ENCODE peak calls at places on chromosomes 7 and 10, in five cellular contexts. One of them, this sample, is unnamed.

GRCh38 chr7:77791336-77791735 is 6.9 kb downstream of the TMEM60 start:
- DNase-seq in transverse colon: no peak
- DNase-seq in GM12865: no peak
- DNase-seq in A549: peak; percentile 62
- DNase-seq in left lung: no peak
- DNase-seq in this sample: no peak

GRCh38 chr10:4650572-4650971 is 175.4 kb upstream of the AKR1E2 start:
- DNase-seq in left lung: no peak
- DNase-seq in transverse colon: no peak
- DNase-seq in GM12865: no peak
- DNase-seq in A549: no peak
- DNase-seq in this sample: no peak

GRCh38 chr7:26087321-26088091 is 64.5 kb upstream of the NFE2L3 start:
- DNase-seq in GM12865: no peak
- DNase-seq in left lung: no peak
- DNase-seq in transverse colon: no peak
- DNase-seq in A549: no peak
- DNase-seq in this sample: no peak

GRCh38 chr7:2273866-2274265 is 31.8 kb downstream of the NUDT1 start:
- DNase-seq in left lung: peak; percentile 35
- DNase-seq in A549: no peak
- DNase-seq in transverse colon: no peak
- DNase-seq in GM12865: no peak
- DNase-seq in this sample: no peak

GRCh38 chr7:83166-83840 is 109.1 kb upstream of the FAM20C start:
- DNase-seq in left lung: peak; percentile 39
- DNase-seq in A549: no peak
- DNase-seq in GM12865: no peak
- DNase-seq in transverse colon: no peak
- DNase-seq in this sample: no peak

GRCh38 chr10:4512557-4513286 is 313.3 kb upstream of the AKR1E2 start:
- DNase-seq in GM12865: peak; percentile 5
- DNase-seq in A549: peak; percentile 75
- DNase-seq in left lung: no peak
- DNase-seq in transverse colon: peak; percentile 44
- DNase-seq in this sample: no peak

GRCh38 chr7:69256634-69257081 is 341.6 kb upstream of the AUTS2 start:
- DNase-seq in left lung: no peak
- DNase-seq in A549: peak; percentile 6
- DNase-seq in GM12865: no peak
- DNase-seq in transverse colon: peak; percentile 29
- DNase-seq in this sample: no peak

GRCh38 chr10:116974442-116975005 is 30.5 kb downstream of the SHTN1 start:
- DNase-seq in GM12865: no peak
- DNase-seq in left lung: no peak
- DNase-seq in transverse colon: no peak
- DNase-seq in A549: peak; percentile 45
- DNase-seq in this sample: no peak

GRCh38 chr7:115471891-115472290 is 550.0 kb downstream of the MDFIC start:
- DNase-seq in transverse colon: no peak
- DNase-seq in left lung: no peak
- DNase-seq in A549: no peak
- DNase-seq in GM12865: no peak
- DNase-seq in this sample: no peak

GRCh38 chr7:133827707-133828580 is 299.2 kb upstream of the LRGUK start:
- DNase-seq in left lung: no peak
- DNase-seq in A549: no peak
- DNase-seq in transverse colon: no peak
- DNase-seq in GM12865: peak; percentile 32
- DNase-seq in this sample: no peak

GRCh38 chr10:128386816-128387604 is 260.8 kb upstream of the MKI67 start:
- DNase-seq in A549: no peak
- DNase-seq in GM12865: no peak
- DNase-seq in left lung: no peak
- DNase-seq in transverse colon: no peak
- DNase-seq in this sample: no peak

GRCh38 chr10:101441539-101442455 is 87.8 kb downstream of the BTRC start:
- DNase-seq in A549: peak; percentile 83
- DNase-seq in GM12865: peak; percentile 65
- DNase-seq in transverse colon: no peak
- DNase-seq in left lung: no peak
- DNase-seq in this sample: no peak

GRCh38 chr10:78416031-78416800 is 382.6 kb downstream of the RPS24 start:
- DNase-seq in left lung: no peak
- DNase-seq in transverse colon: no peak
- DNase-seq in GM12865: no peak
- DNase-seq in A549: no peak
- DNase-seq in this sample: no peak

GRCh38 chr7:3510101-3511020 is 209.3 kb downstream of the SDK1 start:
- DNase-seq in GM12865: peak; percentile 2
- DNase-seq in transverse colon: no peak
- DNase-seq in left lung: no peak
- DNase-seq in A549: no peak
- DNase-seq in this sample: no peak

GRCh38 chr7:120033114-120033513 is 239.9 kb upstream of the KCND2 start:
- DNase-seq in left lung: no peak
- DNase-seq in A549: peak; percentile 31
- DNase-seq in transverse colon: no peak
- DNase-seq in GM12865: no peak
- DNase-seq in this sample: no peak

GRCh38 chr10:113585949-113586348 is 33.1 kb downstream of the HABP2 start:
- DNase-seq in transverse colon: no peak
- DNase-seq in left lung: no peak
- DNase-seq in A549: peak; percentile 6
- DNase-seq in GM12865: peak; percentile 19
- DNase-seq in this sample: no peak

GRCh38 chr7:33873981-33874750 is 31.2 kb upstream of the BMPER start:
- DNase-seq in left lung: no peak
- DNase-seq in A549: peak; percentile 55
- DNase-seq in GM12865: no peak
- DNase-seq in transverse colon: no peak
- DNase-seq in this sample: no peak

GRCh38 chr7:128155100-128155763 is 85.8 kb upstream of the LEP start:
- DNase-seq in A549: no peak
- DNase-seq in GM12865: no peak
- DNase-seq in transverse colon: no peak
- DNase-seq in left lung: no peak
- DNase-seq in this sample: no peak

GRCh38 chr7:92924800-92925199 is 88.4 kb upstream of the CDK6 start:
- DNase-seq in transverse colon: no peak
- DNase-seq in GM12865: no peak
- DNase-seq in A549: no peak
- DNase-seq in left lung: peak; percentile 69
- DNase-seq in this sample: no peak

GRCh38 chr7:51045319-51046102 is 262.8 kb upstream of the GRB10 start:
- DNase-seq in GM12865: no peak
- DNase-seq in A549: peak; percentile 66
- DNase-seq in left lung: peak; percentile 47
- DNase-seq in transverse colon: no peak
- DNase-seq in this sample: no peak

GRCh38 chr7:84134169-84134568 is 60.4 kb downstream of the SEMA3A start:
- DNase-seq in transverse colon: no peak
- DNase-seq in left lung: no peak
- DNase-seq in GM12865: no peak
- DNase-seq in A549: no peak
- DNase-seq in this sample: no peak

GRCh38 chr10:101284171-101285092 is 55.2 kb upstream of the LBX1 start:
- DNase-seq in left lung: no peak
- DNase-seq in GM12865: no peak
- DNase-seq in transverse colon: no peak
- DNase-seq in A549: no peak
- DNase-seq in this sample: no peak

GRCh38 chr10:58322835-58323209 is 12.0 kb upstream of the UBE2D1 start:
- DNase-seq in A549: no peak
- DNase-seq in left lung: no peak
- DNase-seq in transverse colon: no peak
- DNase-seq in GM12865: no peak
- DNase-seq in this sample: no peak
- TF ChIP-seq CTCF in A549: no peak
- TF ChIP-seq CTCF in left lung: no peak
- TF ChIP-seq CTCF in transverse colon: no peak
- TF ChIP-seq CTCF in GM12865: no peak
- TF ChIP-seq CTCF in this sample: no peak

DNA sequence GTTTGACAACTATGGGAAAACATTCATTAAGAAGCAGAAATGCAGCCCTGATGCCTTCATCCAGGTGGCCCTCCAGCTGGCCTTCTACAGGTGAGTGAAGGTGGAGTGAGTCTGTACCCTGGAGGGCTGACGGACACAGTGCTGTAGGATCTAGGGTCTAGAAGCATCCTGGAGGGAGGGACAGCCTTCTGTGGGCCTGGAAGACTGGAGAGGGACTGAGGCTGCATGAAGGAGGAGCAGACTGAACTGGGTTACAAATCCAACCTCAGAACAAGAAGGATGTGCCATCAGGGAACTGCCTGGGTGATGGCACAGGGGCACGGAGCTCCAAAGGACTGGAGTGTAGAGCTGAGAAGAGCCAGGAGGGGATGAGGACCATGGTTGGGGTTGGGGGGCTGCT is 27.5 kb upstream of the C10orf53 start:
- DNase-seq in A549: no peak
- DNase-seq in GM12865: no peak
- DNase-seq in left lung: no peak
- DNase-seq in transverse colon: no peak
- DNase-seq in this sample: no peak
- TF ChIP-seq CTCF in A549: no peak
- TF ChIP-seq CTCF in GM12865: no peak
- TF ChIP-seq CTCF in left lung: no peak
- TF ChIP-seq CTCF in transverse colon: no peak
- TF ChIP-seq CTCF in this sample: no peak

DNA sequence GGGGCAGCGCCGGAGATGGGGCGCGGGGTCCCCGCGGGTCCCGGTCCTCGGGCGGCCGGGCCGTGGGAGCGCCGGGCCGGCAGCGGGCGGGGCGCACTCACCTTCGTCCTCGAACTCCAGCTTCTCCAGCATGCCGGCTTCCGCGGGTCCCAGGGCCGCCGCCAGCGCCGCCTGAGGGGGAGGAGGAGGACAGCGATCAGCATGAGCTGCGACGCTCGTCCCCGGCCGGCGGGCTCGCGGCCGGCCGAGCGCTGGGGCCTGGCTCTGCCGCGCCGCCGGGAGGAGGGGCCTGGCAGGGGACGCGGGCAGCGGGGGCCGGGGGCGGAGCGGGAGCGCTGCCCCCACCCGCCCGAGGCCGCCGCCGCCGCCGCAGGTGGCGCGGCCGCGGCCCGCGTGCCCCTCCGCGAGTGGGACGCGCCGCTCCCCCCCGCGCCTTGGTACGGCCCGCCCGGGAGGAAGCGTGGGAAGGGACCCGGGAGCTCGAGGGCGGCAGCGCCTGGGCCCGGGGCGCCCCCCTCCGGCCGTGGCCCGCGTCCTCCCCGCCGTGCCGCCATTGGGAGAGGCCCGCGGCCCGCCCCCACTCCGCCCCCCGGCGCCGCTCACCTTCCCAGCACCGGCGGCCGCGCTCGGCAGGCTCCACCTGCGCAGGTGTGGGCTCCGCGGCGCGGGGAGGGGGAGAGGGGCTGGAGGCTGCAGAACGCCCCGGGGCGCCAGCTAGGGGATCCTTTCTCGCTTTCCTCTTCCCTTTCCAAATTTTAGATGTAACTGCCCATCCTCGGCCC is 112.5 kb upstream of the RHEB start:
- DNase-seq in transverse colon: peak; percentile 92
- DNase-seq in GM12865: peak; percentile 91
- DNase-seq in left lung: peak; percentile 97
- DNase-seq in A549: peak; percentile 77
- DNase-seq in this sample: peak; percentile 93
- TF ChIP-seq CTCF in transverse colon: no peak
- TF ChIP-seq CTCF in GM12865: peak; percentile 55
- TF ChIP-seq CTCF in left lung: no peak
- TF ChIP-seq CTCF in A549: peak; percentile 82
- TF ChIP-seq CTCF in this sample: no peak

DNA sequence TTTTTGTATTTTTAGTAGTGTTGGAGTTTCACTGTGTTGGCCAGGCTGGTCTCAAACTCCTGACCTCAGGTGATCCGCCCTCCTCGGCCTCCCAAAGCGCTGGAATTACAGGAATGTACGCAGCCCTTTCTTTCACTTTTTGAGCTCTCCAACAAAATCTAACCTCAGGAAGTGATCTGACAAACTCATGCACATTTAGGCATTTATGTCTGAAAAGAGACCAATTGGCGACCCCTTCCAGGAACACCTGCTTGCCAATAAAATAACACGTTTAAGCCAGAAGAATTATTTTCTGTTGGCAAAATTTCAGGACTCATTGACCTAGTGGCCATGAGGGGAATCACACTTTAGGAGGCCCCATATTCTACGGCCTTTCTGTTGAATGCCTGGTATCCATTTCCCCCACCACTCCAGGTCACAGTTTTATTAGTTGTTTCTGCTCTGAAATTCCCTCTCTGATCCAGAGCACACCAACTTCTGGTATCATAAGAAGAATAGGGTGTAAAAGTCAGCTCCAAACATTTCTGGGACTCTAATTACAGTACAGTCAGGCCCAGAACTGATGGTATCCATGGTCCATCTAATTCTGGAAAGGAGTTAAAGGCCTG is 65.8 kb upstream of the FRMD4A start:
- DNase-seq in left lung: no peak
- DNase-seq in A549: no peak
- DNase-seq in GM12865: no peak
- DNase-seq in transverse colon: no peak
- DNase-seq in this sample: no peak
- TF ChIP-seq CTCF in left lung: no peak
- TF ChIP-seq CTCF in A549: no peak
- TF ChIP-seq CTCF in GM12865: peak; percentile 28
- TF ChIP-seq CTCF in transverse colon: no peak
- TF ChIP-seq CTCF in this sample: no peak

GRCh38 chr7:55524558-55525310 is 47.6 kb downstream of the VOPP1 start:
- DNase-seq in A549: no peak
- DNase-seq in GM12865: no peak
- DNase-seq in transverse colon: no peak
- DNase-seq in left lung: no peak
- DNase-seq in this sample: no peak
- TF ChIP-seq CTCF in A549: no peak
- TF ChIP-seq CTCF in GM12865: no peak
- TF ChIP-seq CTCF in transverse colon: no peak
- TF ChIP-seq CTCF in left lung: no peak
- TF ChIP-seq CTCF in this sample: no peak

DNA sequence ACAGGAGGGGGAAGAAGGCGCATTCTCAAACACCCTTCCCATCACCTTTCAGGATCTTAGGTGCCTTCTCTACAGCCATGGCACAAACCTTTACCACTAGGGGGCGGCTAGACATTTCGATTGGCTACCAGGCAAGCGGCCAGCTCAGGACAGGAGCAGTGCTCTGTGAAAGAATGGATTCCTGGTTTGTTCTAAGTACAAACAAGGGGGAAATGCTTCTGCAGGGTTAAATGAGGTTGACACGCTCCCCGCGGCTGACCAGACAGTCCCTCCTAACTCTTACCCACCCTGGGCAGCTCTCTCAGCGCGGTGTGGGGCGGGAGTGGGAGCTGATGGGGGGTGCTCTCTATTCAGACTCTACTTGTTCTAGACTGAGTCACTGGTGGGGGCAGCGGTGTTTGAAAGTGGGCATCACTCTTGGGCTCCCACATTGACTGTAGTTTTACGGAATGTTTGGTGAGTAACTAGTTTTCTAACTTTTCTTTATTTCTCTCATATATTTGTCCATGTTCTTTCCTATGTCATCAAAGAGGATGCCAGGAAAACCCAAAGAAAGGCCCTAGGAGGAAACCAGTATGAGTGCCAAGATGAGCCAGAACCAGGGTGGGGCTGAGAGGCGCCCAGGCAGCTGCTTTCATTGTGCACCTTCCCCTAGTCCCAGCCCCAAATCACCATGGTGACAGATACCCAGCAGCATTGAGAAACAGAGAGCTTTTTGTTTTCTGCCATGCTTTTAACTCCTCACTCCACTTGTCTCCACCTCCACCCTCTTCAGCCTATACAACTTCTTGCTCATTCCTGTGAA is 61.4 kb upstream of the GPR158 start:
- DNase-seq in transverse colon: peak; percentile 81
- DNase-seq in A549: peak; percentile 80
- DNase-seq in GM12865: peak; percentile 69
- DNase-seq in left lung: peak; percentile 75
- DNase-seq in this sample: no peak
- TF ChIP-seq CTCF in transverse colon: peak; percentile 59
- TF ChIP-seq CTCF in A549: peak; percentile 85
- TF ChIP-seq CTCF in GM12865: peak; percentile 79
- TF ChIP-seq CTCF in left lung: peak; percentile 65
- TF ChIP-seq CTCF in this sample: no peak